ENCODE peak calls at places on chromosome 1, in nine cellular contexts. U is body of pancreas, T is left lung, Q is keratinocyte, S is heart right ventricle, F is Peyer's patch, Z is thoracic aorta, E is heart left ventricle, Y is right lobe of liver. C is an unnamed sample.

GRCh38 chr1:143698016-143698415 is 273.8 kb downstream of the FAM72C start:
- DNase-seq in F (peak; percentile 53), E (no peak), Y (peak; percentile 60), Z (no peak), S (peak; percentile 13), Q (no peak), U (peak; percentile 51), T (no peak), C (peak; percentile 18)

GRCh38 chr1:228174482-228175315 is 9.1 kb downstream of the IBA57 start:
- DNase-seq in E (no peak), T (peak; percentile 83), Q (peak; percentile 71), F (no peak), Z (no peak), Y (no peak), S (no peak), U (no peak), C (peak; percentile 63)

GRCh38 chr1:240732390-240732789 is 120.4 kb upstream of the GREM2 start:
- DNase-seq in Y (no peak), Z (no peak), T (no peak), S (no peak), E (no peak), F (no peak), Q (no peak), U (no peak), C (peak; percentile 2)

GRCh38 chr1:169193191-169193850 is 86.8 kb downstream of the ATP1B1 start:
- DNase-seq in Z (no peak), Y (no peak), E (peak; percentile 21), S (peak; percentile 12), F (no peak), T (no peak), Q (no peak), U (peak; percentile 16), C (no peak)

GRCh38 chr1:212529211-212529731 is 79.3 kb upstream of the ATF3 start:
- DNase-seq in E (no peak), Q (no peak), Z (no peak), U (no peak), Y (no peak), F (no peak), S (no peak), T (no peak), C (no peak)

GRCh38 chr1:109910963-109911798 is 532 bp downstream of the CSF1 start:
- DNase-seq in U (peak; percentile 36), Z (no peak), E (no peak), Q (no peak), T (peak; percentile 89), F (no peak), Y (no peak), S (peak; percentile 42), C (peak; percentile 29)

GRCh38 chr1:1183221-1183747 is 9.6 kb downstream of the TTLL10 start:
- DNase-seq in U (no peak), F (no peak), Q (no peak), E (no peak), Y (no peak), Z (no peak), T (peak; percentile 58), S (peak; percentile 14), C (no peak)

GRCh38 chr1:165631403-165632151 is 543 bp downstream of the MGST3 start:
- DNase-seq in Q (peak; percentile 32), F (peak; percentile 76), S (peak; percentile 42), E (peak; percentile 45), Y (peak; percentile 64), U (peak; percentile 51), Z (peak; percentile 43), T (peak; percentile 84), C (peak; percentile 17)

GRCh38 chr1:184035719-184036516 is 1.6 kb downstream of the COLGALT2 start:
- DNase-seq in U (no peak), Q (no peak), Y (no peak), E (no peak), F (peak; percentile 50), T (no peak), S (no peak), Z (no peak), C (no peak)

GRCh38 chr1:107450899-107451664 is 310.2 kb downstream of the NTNG1 start:
- DNase-seq in E (no peak), Y (no peak), T (no peak), U (no peak), F (no peak), Q (no peak), Z (no peak), S (no peak), C (no peak)

GRCh38 chr1:241998950-241999495 is at the start of gene MAP1LC3C:
- DNase-seq in Y (no peak), Z (no peak), S (no peak), Q (no peak), T (no peak), E (no peak), U (no peak), F (no peak), C (no peak)

GRCh38 chr1:160117300-160117699 is 1.7 kb downstream of the ATP1A2 start:
- DNase-seq in T (no peak), Y (no peak), S (no peak), E (no peak), F (no peak), U (no peak), Z (no peak), Q (no peak), C (no peak)

GRCh38 chr1:113401728-113402127 is 11.4 kb downstream of the MAGI3 start:
- DNase-seq in E (no peak), T (no peak), Y (no peak), F (no peak), S (no peak), Z (no peak), U (no peak), Q (no peak), C (no peak)

GRCh38 chr1:188343914-188344313 is 1515.2 kb downstream of the PLA2G4A start:
- DNase-seq in U (no peak), S (no peak), F (no peak), T (no peak), E (no peak), Z (no peak), Q (no peak), Y (no peak), C (no peak)

GRCh38 chr1:217332426-217333065 is 298.3 kb downstream of the GPATCH2 start:
- DNase-seq in Y (no peak), Q (no peak), S (no peak), E (no peak), Z (no peak), U (peak; percentile 13), T (no peak), F (no peak), C (no peak)

GRCh38 chr1:9890224-9890731 is 19.8 kb downstream of the CTNNBIP1 start:
- DNase-seq in U (peak; percentile 38), E (peak; percentile 60), T (no peak), S (peak; percentile 52), Z (no peak), Q (peak; percentile 98), F (no peak), Y (peak; percentile 8), C (no peak)

GRCh38 chr1:158331431-158331830 is at the start of gene CD1B:
- DNase-seq in Z (no peak), U (no peak), E (no peak), S (no peak), T (no peak), Q (no peak), F (no peak), Y (no peak), C (no peak)

GRCh38 chr1:43525995-43526394 is 4.7 kb upstream of the PTPRF start:
- DNase-seq in E (no peak), S (no peak), T (no peak), F (peak; percentile 46), U (no peak), Q (no peak), Y (no peak), Z (no peak), C (no peak)

GRCh38 chr1:87685366-87686136 is 356.9 kb downstream of the LMO4 start:
- DNase-seq in Y (no peak), U (no peak), F (no peak), Z (no peak), T (no peak), E (no peak), S (no peak), Q (no peak), C (no peak)

GRCh38 chr1:27116697-27117096 is 38.2 kb downstream of the SLC9A1 start:
- DNase-seq in F (no peak), E (no peak), T (no peak), S (no peak), U (no peak), Q (no peak), Y (no peak), Z (no peak), C (no peak)

GRCh38 chr1:236975461-236975860 is 28.8 kb downstream of the MT1HL1 start:
- DNase-seq in Z (no peak), Q (no peak), Y (no peak), F (no peak), E (no peak), S (no peak), T (no peak), U (no peak), C (no peak)
- H3K27ac ChIP-seq in Z (no peak overlapping the region), Q (no peak overlapping the region), Y (no peak overlapping the region), F (no peak overlapping the region), E (no peak overlapping the region), S (no peak overlapping the region), T (no peak overlapping the region), U (no peak overlapping the region), C (no peak overlapping the region)

GRCh38 chr1:18641005-18641941 is 10.6 kb downstream of the PAX7 start:
- DNase-seq in Q (no peak), T (no peak), U (no peak), E (no peak), S (no peak), Z (no peak), F (no peak), Y (no peak), C (no peak)
- H3K4me3 ChIP-seq in Q (no peak overlapping the region), T (no peak overlapping the region), U (no peak overlapping the region), E (no peak overlapping the region), S (no peak overlapping the region), Z (no peak overlapping the region), F (no peak overlapping the region), Y (no peak overlapping the region), C (no peak overlapping the region)

DNA sequence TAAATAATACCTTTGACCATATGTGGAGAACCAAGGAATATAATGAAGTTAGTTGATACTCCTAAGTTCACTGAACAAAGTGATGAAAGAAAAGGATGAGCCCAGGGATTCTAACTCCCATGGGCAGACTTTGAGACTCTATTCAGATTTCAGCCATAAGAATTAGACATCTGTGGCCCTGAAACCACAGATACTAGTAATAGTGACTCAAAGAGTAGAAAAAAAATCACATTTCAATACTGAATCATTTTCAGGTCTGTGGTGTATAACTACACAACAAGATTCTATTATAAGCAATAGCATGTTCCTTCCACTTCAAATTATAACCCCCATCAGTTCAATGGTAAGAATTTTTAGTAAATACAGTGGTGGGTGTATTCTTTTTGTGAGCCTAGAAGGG is 16.4 kb upstream of the F13B start:
- DNase-seq in T (no peak), Y (no peak), F (no peak), S (no peak), E (no peak), Z (no peak), Q (no peak), U (no peak), C (no peak)
- H3K9me3 ChIP-seq in T (peaks cover 21% of the 10 kb centered on the region), Y (no peaks in the 10 kb centered on the region), F (no peaks in the 10 kb centered on the region), S (peaks cover 18% of the 10 kb centered on the region), E (no peaks in the 10 kb centered on the region), Z (peaks cover 7% of the 10 kb centered on the region), Q (no peaks in the 10 kb centered on the region), U (no peaks in the 10 kb centered on the region), C (no peaks in the 10 kb centered on the region)

DNA sequence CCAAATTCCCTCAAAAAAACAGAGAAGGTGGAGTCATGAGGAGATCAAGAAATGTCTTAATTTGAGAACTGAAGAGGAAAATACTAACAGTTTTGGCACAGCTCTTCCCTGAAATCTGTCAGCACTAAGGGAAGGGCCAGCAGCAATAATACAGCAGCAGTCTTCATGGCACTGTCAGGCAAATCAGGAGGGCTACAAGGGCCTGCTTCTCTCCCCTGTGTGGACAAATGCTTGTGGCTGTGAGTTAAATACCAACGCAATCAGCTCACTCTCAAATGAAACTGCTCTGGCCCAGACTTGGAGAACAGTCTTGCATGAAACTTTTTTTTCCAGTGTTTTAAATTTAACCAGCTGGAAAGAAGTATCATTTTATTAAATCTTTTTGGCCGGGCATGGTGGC is 20.5 kb upstream of the CNN3 start:
- DNase-seq in Y (no peak), S (no peak), E (peak; percentile 26), Z (no peak), T (no peak), Q (no peak), F (no peak), U (no peak), C (no peak)
- H3K27ac ChIP-seq in Y (no peak overlapping the region), S (peak overlapping the region; percentile 24), E (no peak overlapping the region), Z (peak overlapping the region; percentile 16), T (no peak overlapping the region), Q (no peak overlapping the region), F (no peak overlapping the region), U (no peak overlapping the region), C (no peak overlapping the region)